ENCODE peak calls at places on chromosomes 7 and 10, in six cellular contexts. Z is right cardiac atrium, P is DND-41, H is pancreas, X is neuronal stem cell, A is IMR-90. B is an unnamed sample.
A peak's percentile ranks its signal among the peaks of the same experiment; 100 is the strongest.

GRCh38 chr7:129401228-129401967 is 32.8 kb upstream of the STRIP2 start:
- DNase-seq in Z (no peak), P (no peak), H (no peak), X (no peak), A (no peak), B (no peak)

GRCh38 chr10:120927352-120927751 is 76.2 kb downstream of the WDR11 start:
- DNase-seq in Z (no peak), P (no peak), H (no peak), X (no peak), A (no peak), B (no peak)

GRCh38 chr7:127251048-127251451 is 1.7 kb downstream of the GRM8 start:
- DNase-seq in Z (no peak), P (no peak), H (peak; percentile 55), X (no peak), A (no peak), B (no peak)

GRCh38 chr7:38851321-38851720 is 57.7 kb downstream of the VPS41 start:
- DNase-seq in Z (no peak), P (no peak), H (no peak), X (no peak), A (no peak), B (no peak)

GRCh38 chr10:50421026-50421719 is 169.9 kb upstream of the ASAH2 start:
- DNase-seq in Z (no peak), P (peak; percentile 9), H (no peak), X (no peak), A (peak; percentile 21), B (no peak)

GRCh38 chr7:16914771-16915170 is 33.0 kb upstream of the AGR3 start:
- DNase-seq in Z (no peak), P (no peak), H (no peak), X (no peak), A (no peak), B (no peak)

GRCh38 chr10:16423599-16423998 is 13.2 kb upstream of the PTER start:
- DNase-seq in Z (no peak), P (no peak), H (no peak), X (no peak), A (no peak), B (no peak)

GRCh38 chr7:149882264-149883048 is 8.7 kb downstream of the ATP6V0E2 start:
- DNase-seq in Z (peak; percentile 73), P (no peak), H (no peak), X (no peak), A (no peak), B (no peak)

GRCh38 chr10:70858759-70859158 is 29.6 kb downstream of the PCBD1 start:
- DNase-seq in Z (no peak), P (no peak), H (no peak), X (no peak), A (no peak), B (no peak)

GRCh38 chr7:66781408-66782090 is 41.0 kb downstream of the RABGEF1 start:
- DNase-seq in Z (no peak), P (no peak), H (no peak), X (no peak), A (no peak), B (no peak)

GRCh38 chr7:6651866-6652445 is 14.8 kb downstream of the ZNF316 start:
- DNase-seq in Z (no peak), P (no peak), H (peak; percentile 53), X (no peak), A (no peak), B (no peak)

GRCh38 chr7:1169409-1170368 is 9.7 kb upstream of the ZFAND2A start:
- DNase-seq in Z (peak; percentile 95), P (peak; percentile 95), H (peak; percentile 87), X (peak; percentile 59), A (no peak), B (peak; percentile 93)

GRCh38 chr10:94407668-94408067 is 5.3 kb downstream of the TBC1D12 start:
- DNase-seq in Z (no peak), P (no peak), H (no peak), X (no peak), A (no peak), B (no peak)

GRCh38 chr7:66183700-66184099 is 21.4 kb upstream of the TPST1 start:
- DNase-seq in Z (no peak), P (no peak), H (no peak), X (no peak), A (peak; percentile 96), B (no peak)

GRCh38 chr7:85104432-85105205 is 82.2 kb downstream of the SEMA3D start:
- DNase-seq in Z (no peak), P (no peak), H (no peak), X (no peak), A (peak; percentile 33), B (no peak)

GRCh38 chr10:35056133-35056532 is 34.0 kb downstream of the CUL2 start:
- DNase-seq in Z (no peak), P (no peak), H (no peak), X (no peak), A (no peak), B (no peak)

GRCh38 chr7:171364-171904 is 20.9 kb upstream of the FAM20C start:
- DNase-seq in Z (peak; percentile 44), P (no peak), H (no peak), X (no peak), A (no peak), B (no peak)

GRCh38 chr7:139034855-139035587 is 821 bp downstream of the ZC3HAV1L start:
- DNase-seq in Z (peak; percentile 77), P (peak; percentile 65), H (no peak), X (no peak), A (peak; percentile 27), B (no peak)

GRCh38 chr10:16612148-16612742 is 90.6 kb upstream of the C1QL3 start:
- DNase-seq in Z (no peak), P (peak; percentile 57), H (no peak), X (peak; percentile 73), A (peak; percentile 46), B (peak; percentile 3)

GRCh38 chr10:133467286-133467911 is 13.7 kb downstream of the SCART1 start:
- DNase-seq in Z (no peak), P (no peak), H (no peak), X (no peak), A (no peak), B (no peak)
- H3K9me3 ChIP-seq in Z (no peaks in the 10 kb centered on the region), P (no peaks in the 10 kb centered on the region), H (no peaks in the 10 kb centered on the region), X (no peaks in the 10 kb centered on the region), A (no peaks in the 10 kb centered on the region), B (no peaks in the 10 kb centered on the region)

DNA sequence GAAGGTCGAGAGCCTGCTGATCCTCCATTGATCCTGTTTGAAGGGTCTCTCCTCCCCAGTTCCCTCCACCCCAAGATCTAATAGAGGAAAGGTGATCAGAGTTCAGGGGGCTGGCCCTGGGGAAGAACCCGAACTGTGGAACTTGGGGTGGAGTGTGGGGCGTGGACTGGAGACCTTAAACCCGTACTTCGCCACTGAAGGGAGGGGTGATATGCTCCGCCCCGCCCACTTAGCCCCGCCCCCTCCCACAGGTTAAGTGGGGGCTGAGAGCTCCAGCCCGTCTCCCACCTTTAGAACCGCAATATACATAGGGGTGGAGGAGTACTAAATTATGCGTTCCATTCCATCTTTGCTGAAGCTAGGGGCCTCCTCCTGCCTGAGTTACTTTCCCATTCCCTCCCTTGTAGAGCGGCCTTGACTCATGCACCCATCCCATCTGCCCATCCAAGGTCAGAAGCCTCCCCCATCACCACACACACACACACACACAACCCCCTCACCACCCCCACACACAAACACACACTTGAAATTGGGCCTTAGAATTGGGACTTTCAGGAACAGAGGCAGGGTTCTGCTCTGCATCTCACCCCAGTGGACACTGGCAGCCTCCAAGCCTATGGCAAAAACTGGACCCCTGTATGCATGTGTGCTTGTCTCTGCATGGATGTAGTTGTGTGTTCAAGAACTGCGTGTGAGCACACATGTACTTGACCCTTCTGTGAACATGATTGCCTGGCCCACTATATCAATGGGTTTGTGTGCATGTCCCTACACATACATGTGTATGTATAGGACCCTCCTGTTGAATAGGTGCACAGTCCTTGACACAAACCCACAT is 991 bp downstream of the SEMA4G start:
- DNase-seq in Z (no peak), P (peak; percentile 3), H (peak; percentile 73), X (no peak), A (no peak), B (no peak)
- H3K4me3 ChIP-seq in Z (no peak overlapping the region), P (no peak overlapping the region), H (peak overlapping the region; percentile 57), X (peak overlapping the region; percentile 85), A (peak overlapping the region; percentile 76), B (peak overlapping the region; percentile 43)

GRCh38 chr7:103988468-103989199 is 824 bp downstream of the RELN start:
- DNase-seq in Z (no peak), P (no peak), H (peak; percentile 49), X (peak; percentile 24), A (no peak), B (no peak)
- H3K27me3 ChIP-seq in Z (peaks cover 4% of the 10 kb centered on the region), P (peaks cover 3% of the 10 kb centered on the region), H (peaks cover 6% of the 10 kb centered on the region), X (peaks cover 3% of the 10 kb centered on the region), A (no peaks in the 10 kb centered on the region), B (no peaks in the 10 kb centered on the region)

GRCh38 chr10:48946891-48947500 is 7.4 kb upstream of the LRRC18 start:
- DNase-seq in Z (no peak), P (no peak), H (no peak), X (no peak), A (no peak), B (no peak)

GRCh38 chr10:48947690-48948418 is 8.2 kb upstream of the LRRC18 start:
- DNase-seq in Z (no peak), P (no peak), H (no peak), X (no peak), A (no peak), B (no peak)

GRCh38 chr10:48951707-48952106 is 12.1 kb upstream of the LRRC18 start:
- DNase-seq in Z (no peak), P (no peak), H (no peak), X (no peak), A (no peak), B (no peak)

GRCh38 chr10:48945441-48946143 is 6.0 kb upstream of the LRRC18 start:
- DNase-seq in Z (no peak), P (no peak), H (no peak), X (no peak), A (no peak), B (no peak)

GRCh38 chr10:48948631-48949030 is 9.0 kb upstream of the LRRC18 start:
- DNase-seq in Z (no peak), P (no peak), H (no peak), X (no peak), A (no peak), B (no peak)
- H3K9me3 ChIP-seq in Z (no peaks in the 10 kb centered on the region), P (no peaks in the 10 kb centered on the region), H (no peaks in the 10 kb centered on the region), X (no peaks in the 10 kb centered on the region), A (no peaks in the 10 kb centered on the region), B (no peaks in the 10 kb centered on the region)

GRCh38 chr10:29443745-29444523 is 155.1 kb downstream of the LYZL1 start:
- DNase-seq in Z (no peak), P (peak; percentile 35), H (no peak), X (no peak), A (peak; percentile 25), B (no peak)

GRCh38 chr10:29440981-29441380 is 152.1 kb downstream of the LYZL1 start:
- DNase-seq in Z (no peak), P (no peak), H (no peak), X (no peak), A (no peak), B (no peak)

GRCh38 chr10:29437871-29438270 is 149.0 kb downstream of the LYZL1 start:
- DNase-seq in Z (no peak), P (no peak), H (no peak), X (no peak), A (no peak), B (no peak)

GRCh38 chr10:29435809-29436501 is 147.1 kb downstream of the LYZL1 start:
- DNase-seq in Z (no peak), P (no peak), H (no peak), X (no peak), A (peak; percentile 75), B (no peak)

DNA sequence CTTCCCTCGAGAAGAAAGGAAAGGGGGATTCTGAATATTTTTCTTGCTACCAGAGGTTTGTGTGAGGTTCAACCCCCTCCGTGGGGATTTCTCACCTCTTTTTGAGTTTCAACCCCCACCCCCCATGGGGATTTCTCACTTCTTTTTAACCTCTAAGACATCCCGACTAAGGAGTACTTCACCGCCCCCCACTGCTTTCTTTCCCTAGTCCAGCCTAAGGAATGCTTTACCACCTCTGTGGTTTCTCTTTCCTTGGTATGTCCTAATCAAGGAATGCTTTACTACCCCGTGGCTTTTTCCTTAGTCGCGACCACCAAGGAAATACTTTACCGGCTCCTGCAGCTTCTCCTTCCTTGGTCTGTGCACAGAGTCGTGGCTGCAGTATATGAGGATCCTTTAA is 149.4 kb downstream of the LYZL1 start:
- DNase-seq in Z (no peak), P (no peak), H (no peak), X (no peak), A (peak; percentile 4), B (no peak)
- H3K4me3 ChIP-seq in Z (no peak overlapping the region), P (no peak overlapping the region), H (no peak overlapping the region), X (no peak overlapping the region), A (no peak overlapping the region), B (no peak overlapping the region)

B was measured in naive thymus-derived CD4-positive, alpha-beta T cell.